ENCODE peak calls at places on chromosomes 4 and X, in six cellular contexts. M is GM23248, S is fibroblast of lung, G is MM.1S, Q is adipocyte, J is PC-3. N is an unnamed sample.

GRCh38 chrX:68504237-68504636 is 5.4 kb downstream of the YIPF6 start:
- DNase-seq in M (peak), S (peak), G (no peak), Q (no peak), J (peak), N (peak)

GRCh38 chrX:39574178-39574577 is 523.6 kb downstream of the BCOR start:
- DNase-seq in M (no peak), S (no peak), G (no peak), Q (no peak), J (peak), N (no peak)

GRCh38 chrX:15854080-15854655 is 445 bp downstream of the AP1S2 start:
- DNase-seq in M (peak), S (peak), G (peak), Q (peak), J (peak), N (no peak)

GRCh38 chr4:10891866-10892265 is 207.3 kb upstream of the CLNK start:
- DNase-seq in M (no peak), S (no peak), G (no peak), Q (no peak), J (no peak), N (no peak)

GRCh38 chr4:69896530-69897116 is 34.2 kb upstream of the CSN1S1 start:
- DNase-seq in M (peak), S (peak), G (peak), Q (peak), J (peak), N (no peak)

GRCh38 chr4:94544811-94545210 is 93.1 kb downstream of the PDLIM5 start:
- DNase-seq in M (peak), S (no peak), G (no peak), Q (no peak), J (peak), N (no peak)

GRCh38 chr4:77193511-77194236 is 36.7 kb downstream of the CCNG2 start:
- DNase-seq in M (no peak), S (no peak), G (peak), Q (no peak), J (no peak), N (no peak)

GRCh38 chrX:1529328-1529727 is 7.7 kb downstream of the P2RY8 start:
- DNase-seq in M (no peak), S (no peak), G (no peak), Q (no peak), J (no peak), N (no peak)

GRCh38 chr4:13903851-13904340 is 276.4 kb upstream of the BOD1L1 start:
- DNase-seq in M (no peak), S (no peak), G (no peak), Q (no peak), J (no peak), N (no peak)

GRCh38 chrX:22526339-22526738 is 253.6 kb downstream of the CBLL2 start:
- DNase-seq in M (peak), S (peak), G (no peak), Q (peak), J (peak), N (peak)

GRCh38 chr4:3369781-3370660 is 71.7 kb upstream of the HGFAC start:
- DNase-seq in M (peak), S (peak), G (peak), Q (peak), J (peak), N (peak)

GRCh38 chr4:17055788-17056187 is 157.3 kb upstream of the LDB2 start:
- DNase-seq in M (peak), S (peak), G (no peak), Q (peak), J (no peak), N (peak)

GRCh38 chr4:121784975-121785374 is 16.1 kb upstream of the EXOSC9 start:
- DNase-seq in M (peak), S (peak), G (no peak), Q (peak), J (peak), N (peak)

DNA sequence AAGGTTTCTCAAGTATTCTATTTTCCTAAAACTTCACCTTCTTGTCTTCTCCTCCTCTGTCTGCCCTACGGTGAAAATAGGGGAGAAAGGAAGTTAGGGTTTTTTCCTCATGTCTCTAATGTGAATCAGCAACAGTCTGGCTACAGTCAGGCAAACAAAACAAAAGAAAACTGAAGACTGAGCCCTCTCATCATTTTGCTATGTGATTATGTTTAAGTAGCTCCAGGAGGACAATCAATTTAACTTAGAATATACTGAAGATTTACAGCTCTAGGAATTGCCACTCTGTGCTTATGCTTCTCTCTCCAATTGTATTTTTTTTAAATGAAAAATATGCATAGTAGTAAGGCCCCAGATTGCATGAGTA is 316.2 kb downstream of the GPAT3 start:
- DNase-seq in M (peak), S (peak), G (no peak), Q (peak), J (peak), N (peak)
- H3K9ac ChIP-seq in M (peak), S (no peak), G (no peak), Q (no peak), J (no peak), N (peak)

DNA sequence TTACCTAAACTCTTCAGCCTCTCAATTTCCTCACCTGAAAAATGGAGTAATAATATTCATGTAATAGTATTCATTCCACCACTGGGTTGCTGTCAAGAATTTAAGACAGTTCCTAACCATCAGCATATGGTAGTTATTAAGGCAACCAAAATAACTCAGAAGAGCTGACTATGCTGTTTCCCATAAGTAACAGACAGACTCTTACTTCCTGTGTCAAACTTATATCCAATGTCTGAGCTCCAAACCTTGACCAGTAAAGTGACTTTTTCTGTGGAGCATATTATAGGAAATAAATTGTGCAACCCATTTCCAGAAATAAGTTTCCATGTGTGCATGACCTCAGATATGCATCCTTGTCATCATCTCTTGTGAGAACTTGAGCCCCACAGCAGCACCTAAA is 78.7 kb downstream of the HADH start:
- DNase-seq in M (peak), S (no peak), G (peak), Q (peak), J (no peak), N (no peak)
- H3K9ac ChIP-seq in M (no peak), S (no peak), G (no peak), Q (no peak), J (no peak), N (no peak)

GRCh38 chr4:30386266-30386895 is 333.8 kb upstream of the PCDH7 start:
- DNase-seq in M (peak), S (peak), G (no peak), Q (peak), J (peak), N (peak)
- H3K9ac ChIP-seq in M (no peak), S (no peak), G (no peak), Q (no peak), J (no peak), N (no peak)

DNA sequence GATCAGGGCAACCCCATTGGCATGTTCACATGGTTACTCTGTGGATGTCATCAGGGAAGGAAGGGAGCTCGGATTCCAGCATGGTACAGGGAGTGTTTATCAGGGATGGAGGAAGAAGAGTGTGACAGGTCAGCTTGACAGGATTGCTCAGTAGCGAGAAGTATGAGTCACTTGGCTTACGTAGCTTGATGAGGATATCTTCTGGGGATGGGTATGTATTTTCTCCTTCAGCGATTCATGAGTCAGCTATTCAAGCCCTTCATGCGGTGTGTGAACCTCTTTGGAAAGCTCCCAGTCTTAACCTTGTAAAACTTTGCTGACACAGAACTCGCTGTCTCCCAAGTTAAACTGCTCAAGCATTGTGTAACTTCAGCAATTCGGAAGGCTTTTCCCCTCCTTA is 275.4 kb downstream of the ARHGAP10 start:
- DNase-seq in M (peak), S (peak), G (no peak), Q (peak), J (peak), N (peak)
- H3K9ac ChIP-seq in M (peak), S (no peak), G (no peak), Q (no peak), J (peak), N (peak)

N was measured in astrocyte.